ENCODE peak calls at places on chromosomes 12 and 14, in six cellular contexts. V is thoracic aorta, A is keratinocyte, O is A549, C is cardiac muscle cell, Q is AG04449. D is an unnamed sample.

GRCh38 chr12:92743026-92743425 is 40.2 kb downstream of the PLEKHG7 start:
- DNase-seq in V (no peak), A (no peak), O (no peak), C (no peak), Q (no peak), D (no peak)

GRCh38 chr12:116248930-116249329 is 28.6 kb downstream of the MED13L start:
- DNase-seq in V (no peak), A (no peak), O (no peak), C (peak; percentile 25), Q (no peak), D (no peak)

GRCh38 chr14:26528415-26529182 is 69.2 kb downstream of the NOVA1 start:
- DNase-seq in V (no peak), A (no peak), O (no peak), C (no peak), Q (no peak), D (no peak)

GRCh38 chr12:51323966-51324895 is at the start of gene BIN2:
- DNase-seq in V (no peak), A (no peak), O (no peak), C (no peak), Q (no peak), D (no peak)

GRCh38 chr14:99731536-99732435 is 47.7 kb downstream of the CYP46A1 start:
- DNase-seq in V (no peak), A (no peak), O (no peak), C (no peak), Q (no peak), D (no peak)

GRCh38 chr12:111692575-111693210 is 6.8 kb downstream of the ACAD10 start:
- DNase-seq in V (no peak), A (no peak), O (peak; percentile 68), C (no peak), Q (no peak), D (no peak)

GRCh38 chr12:64160718-64161060 is 61.4 kb downstream of the KICS2 start:
- DNase-seq in V (no peak), A (no peak), O (no peak), C (no peak), Q (no peak), D (no peak)

GRCh38 chr14:92263681-92264080 is 59.3 kb upstream of the SLC24A4 start:
- DNase-seq in V (no peak), A (no peak), O (no peak), C (no peak), Q (no peak), D (no peak)

GRCh38 chr12:23704992-23705943 is 244.2 kb downstream of the SOX5 start:
- DNase-seq in V (no peak), A (no peak), O (no peak), C (peak; percentile 63), Q (no peak), D (no peak)

GRCh38 chr12:88142610-88142991 is 494 bp downstream of the TMTC3 start:
- DNase-seq in V (peak; percentile 6), A (no peak), O (no peak), C (peak; percentile 20), Q (no peak), D (no peak)

GRCh38 chr14:66076166-66076565 is 410.0 kb upstream of the CCDC196 start:
- DNase-seq in V (no peak), A (no peak), O (no peak), C (no peak), Q (no peak), D (no peak)

GRCh38 chr14:90627478-90627877 is 188.8 kb downstream of the TTC7B start:
- DNase-seq in V (no peak), A (no peak), O (no peak), C (no peak), Q (no peak), D (no peak)

GRCh38 chr14:104682107-104682593 is 7.3 kb upstream of the INF2 start:
- DNase-seq in V (no peak), A (no peak), O (peak; percentile 55), C (peak; percentile 53), Q (no peak), D (no peak)

GRCh38 chr14:93719234-93719633 is 69.1 kb downstream of the PRIMA1 start:
- DNase-seq in V (no peak), A (no peak), O (no peak), C (no peak), Q (no peak), D (no peak)

GRCh38 chr12:121801601-121802484 is 2.0 kb upstream of the SETD1B start:
- DNase-seq in V (no peak), A (no peak), O (no peak), C (no peak), Q (no peak), D (no peak)

GRCh38 chr14:37810094-37810801 is 214.8 kb downstream of the TTC6 start:
- DNase-seq in V (no peak), A (no peak), O (no peak), C (no peak), Q (no peak), D (no peak)

GRCh38 chr12:80472912-80473500 is 29.0 kb downstream of the PTPRQ start:
- DNase-seq in V (no peak), A (no peak), O (peak; percentile 7), C (peak; percentile 52), Q (peak; percentile 40), D (peak; percentile 32)
- TF ChIP-seq CTCF in V (peak; percentile 50), A (peak; percentile 60), O (peak; percentile 64), C (peak; percentile 58), Q (peak; percentile 35), D (peak; percentile 71)

GRCh38 chr12:18457362-18457761 is 196.0 kb downstream of the PIK3C2G start:
- DNase-seq in V (no peak), A (no peak), O (no peak), C (no peak), Q (no peak), D (no peak)

GRCh38 chr12:18456344-18456743 is 195.0 kb downstream of the PIK3C2G start:
- DNase-seq in V (no peak), A (no peak), O (no peak), C (no peak), Q (no peak), D (no peak)

DNA sequence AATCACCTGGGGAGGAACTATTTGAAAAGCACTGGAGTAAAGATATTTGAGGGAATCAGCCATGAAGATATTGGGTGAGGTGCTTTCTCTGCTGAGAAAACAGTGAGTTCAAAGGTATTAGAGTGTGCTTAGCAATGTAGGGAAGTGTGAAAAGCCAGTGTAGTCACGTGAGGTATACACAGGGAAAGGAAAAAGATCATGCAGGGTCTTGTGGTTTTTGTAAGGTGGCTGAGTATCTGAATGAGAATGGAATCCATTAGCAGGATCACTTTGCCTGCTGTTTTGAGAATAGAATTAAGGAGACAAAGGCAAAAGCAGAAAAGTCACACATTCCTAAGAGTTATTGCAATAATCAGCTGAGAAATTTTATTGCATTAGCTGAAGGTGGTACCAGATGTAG is 193.0 kb downstream of the PIK3C2G start:
- DNase-seq in V (no peak), A (no peak), O (no peak), C (no peak), Q (no peak), D (no peak)
- H3K4me3 ChIP-seq in V (no peak overlapping the region), A (no peak overlapping the region), O (no peak overlapping the region), C (no peak overlapping the region), Q (no peak overlapping the region), D (no peak overlapping the region)

DNA sequence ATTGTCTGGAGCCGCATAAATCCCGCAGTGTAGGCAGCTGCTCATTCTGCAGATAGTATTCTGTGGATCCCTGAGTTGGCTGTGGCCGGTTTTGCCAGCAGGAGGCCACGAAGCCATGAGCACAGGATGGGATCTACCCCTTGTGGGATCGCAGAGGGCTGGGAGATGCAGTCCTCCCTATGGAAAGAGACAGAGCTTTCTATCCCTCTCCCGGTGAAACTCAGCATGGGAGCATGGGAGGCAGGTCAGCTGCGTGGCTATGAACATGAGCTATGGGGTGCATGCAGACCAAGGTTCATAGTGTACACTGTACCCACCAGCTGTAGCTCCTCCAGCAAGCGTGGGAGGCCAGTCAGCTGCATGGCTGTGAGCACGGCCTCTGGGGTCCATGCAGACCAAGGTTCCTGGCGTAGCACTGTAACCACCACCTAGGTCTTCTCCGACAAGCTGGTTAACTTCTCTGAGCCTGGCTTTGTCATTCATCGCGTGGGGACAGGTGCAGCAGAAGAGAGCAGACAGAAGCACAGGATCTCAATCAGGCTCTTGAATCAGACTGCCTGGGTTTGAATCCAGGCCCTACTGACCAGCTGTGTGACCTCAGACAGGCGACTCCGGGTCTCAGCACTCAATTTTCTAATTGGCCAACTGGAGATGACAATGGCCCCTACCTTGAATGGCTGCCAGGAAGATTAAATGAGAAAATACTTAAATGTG is 5.9 kb downstream of the BDKRB1 start:
- DNase-seq in V (no peak), A (no peak), O (no peak), C (no peak), Q (no peak), D (no peak)
- TF ChIP-seq CTCF in V (no peak), A (no peak), O (no peak), C (no peak), Q (peak; percentile 28), D (no peak)

GRCh38 chr12:38175538-38175937 is 141.0 kb upstream of the ALG10B start:
- DNase-seq in V (no peak), A (no peak), O (no peak), C (no peak), Q (no peak), D (peak; percentile 73)
- H3K4me3 ChIP-seq in V (no peak overlapping the region), A (no peak overlapping the region), O (no peak overlapping the region), C (no peak overlapping the region), Q (no peak overlapping the region), D (no peak overlapping the region)

DNA sequence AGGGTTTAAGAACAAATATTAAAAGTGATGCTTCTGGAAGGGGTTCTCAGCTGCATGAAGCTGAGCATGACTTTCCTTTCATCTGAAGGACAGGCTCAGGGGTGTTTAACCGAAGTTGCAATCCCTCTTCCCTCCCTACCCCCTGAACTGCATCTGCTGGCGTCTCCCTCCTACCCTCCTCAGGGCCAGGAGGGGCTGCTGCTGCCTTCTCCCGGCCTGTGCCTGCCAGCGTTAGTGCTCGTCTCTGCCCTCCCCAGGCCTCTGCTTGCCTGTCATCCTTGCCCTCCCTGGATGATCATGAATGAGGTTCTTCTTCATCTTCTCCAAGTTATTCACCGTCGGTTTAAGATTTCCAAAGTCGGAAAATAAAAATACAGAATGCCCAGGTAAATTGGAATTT is 12.2 kb downstream of the SMOC1 start:
- DNase-seq in V (no peak), A (no peak), O (no peak), C (no peak), Q (no peak), D (no peak)
- TF ChIP-seq CTCF in V (no peak), A (no peak), O (no peak), C (no peak), Q (no peak), D (no peak)

D was measured in epithelial cell of proximal tubule.